ENCODE peak calls at places on chromosome 1, in eight cellular contexts. O is lung; A is GM23248; S is right lobe of liver; P is left lung; G is effector memory CD4-positive, alpha-beta T cell; U is endodermal cell; Z is upper lobe of right lung. V is an unnamed sample.

GRCh38 chr1:8629241-8630091 is 188.0 kb downstream of the RERE start:
- DNase-seq in U (no peak), O (no peak), A (peak; percentile 70), S (peak; percentile 59), Z (no peak), G (no peak), P (no peak), V (no peak)

GRCh38 chr1:174898102-174898802 is 101.5 kb upstream of the CACYBP start:
- DNase-seq in O (no peak), Z (no peak), S (no peak), G (no peak), A (no peak), P (no peak), U (no peak), V (no peak)

GRCh38 chr1:240031414-240031813 is 60.3 kb upstream of the FMN2 start:
- DNase-seq in O (no peak), U (no peak), P (no peak), A (peak; percentile 73), Z (no peak), G (no peak), S (no peak), V (no peak)

GRCh38 chr1:29209173-29209572 is 21.6 kb downstream of the MECR start:
- DNase-seq in Z (no peak), S (no peak), U (no peak), P (no peak), O (no peak), A (peak; percentile 58), G (no peak), V (no peak)

GRCh38 chr1:51519048-51519856 is at the start of gene EPS15:
- DNase-seq in U (peak; percentile 96), P (peak; percentile 97), G (peak; percentile 75), A (peak; percentile 92), Z (peak; percentile 95), S (peak; percentile 95), O (peak; percentile 91), V (peak; percentile 78)

GRCh38 chr1:29094954-29095353 is 28.7 kb downstream of the TMEM200B start:
- DNase-seq in O (no peak), U (no peak), G (no peak), Z (no peak), P (no peak), S (no peak), A (no peak), V (no peak)

GRCh38 chr1:41679531-41679930 is 195.0 kb upstream of the EDN2 start:
- DNase-seq in S (no peak), Z (peak; percentile 40), U (no peak), A (no peak), G (no peak), O (no peak), P (no peak), V (no peak)

GRCh38 chr1:205069371-205070125 is 14.7 kb downstream of the TMEM81 start:
- DNase-seq in U (no peak), O (no peak), A (no peak), P (no peak), G (no peak), S (no peak), Z (peak; percentile 51), V (no peak)

GRCh38 chr1:242129103-242129502 is 130.2 kb upstream of the MAP1LC3C start:
- DNase-seq in P (no peak), G (no peak), A (peak; percentile 23), U (no peak), Z (no peak), O (no peak), S (no peak), V (no peak)

GRCh38 chr1:212301570-212301969 is 16.4 kb downstream of the PPP2R5A start:
- DNase-seq in A (peak; percentile 66), P (no peak), Z (no peak), G (no peak), U (no peak), S (no peak), O (no peak), V (no peak)

GRCh38 chr1:34597877-34598514 is 156.9 kb upstream of the GJB5 start:
- DNase-seq in Z (peak; percentile 88), A (peak; percentile 76), G (no peak), P (peak; percentile 82), O (peak; percentile 73), U (peak; percentile 96), S (peak; percentile 78), V (no peak)

GRCh38 chr1:115402753-115403184 is 64.7 kb upstream of the NGF start:
- DNase-seq in U (no peak), P (no peak), Z (no peak), A (no peak), S (no peak), G (no peak), O (no peak), V (no peak)

GRCh38 chr1:37862330-37862729 is 2.9 kb upstream of the MTF1 start:
- DNase-seq in P (no peak), Z (no peak), O (no peak), G (no peak), U (no peak), S (no peak), A (no peak), V (no peak)

GRCh38 chr1:206112600-206113301 is 4.4 kb downstream of the AVPR1B start:
- DNase-seq in P (peak; percentile 76), U (no peak), G (no peak), A (no peak), S (peak; percentile 56), Z (peak; percentile 84), O (peak; percentile 61), V (no peak)

DNA sequence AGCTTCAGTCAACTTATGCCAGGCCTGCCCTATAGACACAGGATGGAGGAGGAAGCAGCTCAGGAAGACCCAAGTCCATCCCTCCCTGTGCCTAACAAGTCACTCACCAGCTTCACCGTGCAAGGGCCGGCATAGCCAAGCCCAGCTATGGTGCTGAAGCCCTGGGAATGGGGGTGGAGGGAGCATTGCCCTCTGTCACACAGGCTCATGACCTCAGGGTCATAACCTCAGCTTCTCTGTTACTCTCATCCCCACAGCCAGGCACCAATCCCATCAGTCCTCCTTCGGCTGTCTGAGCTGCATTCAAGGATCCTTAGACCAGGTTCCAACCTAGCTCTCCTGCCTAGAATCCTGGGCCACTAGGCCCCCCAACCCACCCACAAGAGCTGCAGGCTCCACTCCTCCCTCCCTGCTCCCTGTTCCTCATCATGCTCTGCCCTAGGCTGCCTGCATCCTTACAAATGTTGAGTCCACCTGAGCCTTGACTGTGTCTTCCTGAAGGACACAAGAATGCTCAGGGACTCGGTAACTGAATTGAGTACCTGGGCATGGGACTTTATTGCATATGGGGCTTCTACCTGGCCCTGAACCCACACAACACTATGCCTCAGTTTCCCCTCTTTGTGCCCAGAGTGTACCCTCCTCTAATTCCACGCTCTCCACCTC is 1.7 kb downstream of the CD244 start:
- DNase-seq in U (no peak), P (no peak), G (no peak), A (no peak), Z (no peak), O (no peak), S (peak; percentile 55), V (no peak)
- H3K9me3 ChIP-seq in U (no peaks in the 10 kb centered on the region), P (no peaks in the 10 kb centered on the region), G (no peaks in the 10 kb centered on the region), A (no peaks in the 10 kb centered on the region), Z (no peaks in the 10 kb centered on the region), O (no peaks in the 10 kb centered on the region), S (no peaks in the 10 kb centered on the region), V (no peaks in the 10 kb centered on the region)

GRCh38 chr1:247173431-247173830 is 1.6 kb upstream of the ZNF124 start:
- DNase-seq in O (no peak), S (no peak), A (no peak), U (no peak), P (no peak), G (no peak), Z (no peak), V (no peak)

GRCh38 chr1:247172956-247173355 is 1.1 kb upstream of the ZNF124 start:
- DNase-seq in O (no peak), S (no peak), Z (no peak), U (no peak), G (no peak), P (no peak), A (no peak), V (no peak)

GRCh38 chr1:247175458-247175857 is 3.6 kb upstream of the ZNF124 start:
- DNase-seq in Z (no peak), U (no peak), P (no peak), O (no peak), S (no peak), G (no peak), A (no peak), V (no peak)

GRCh38 chr1:247180581-247180980 is 8.8 kb upstream of the ZNF124 start:
- DNase-seq in A (peak; percentile 7), U (no peak), Z (no peak), G (no peak), O (no peak), S (no peak), P (no peak), V (no peak)

GRCh38 chr1:247177755-247178154 is 5.9 kb upstream of the ZNF124 start:
- DNase-seq in Z (no peak), S (no peak), O (no peak), U (no peak), P (no peak), A (no peak), G (no peak), V (no peak)
- H3K9me3 ChIP-seq in Z (no peaks in the 10 kb centered on the region), S (no peaks in the 10 kb centered on the region), O (no peaks in the 10 kb centered on the region), U (no peaks in the 10 kb centered on the region), P (peaks cover 44% of the 10 kb centered on the region), A (no peaks in the 10 kb centered on the region), G (no peaks in the 10 kb centered on the region), V (peaks cover 2% of the 10 kb centered on the region)

GRCh38 chr1:247193958-247194357 is 22.1 kb upstream of the ZNF124 start:
- DNase-seq in O (no peak), A (no peak), P (no peak), G (no peak), Z (no peak), U (no peak), S (no peak), V (no peak)
- H3K9me3 ChIP-seq in O (peaks cover 8% of the 10 kb centered on the region), A (peaks cover 3% of the 10 kb centered on the region), P (peaks cover 87% of the 10 kb centered on the region), G (peaks cover 22% of the 10 kb centered on the region), Z (peaks cover 53% of the 10 kb centered on the region), U (peaks cover 75% of the 10 kb centered on the region), S (peaks cover 2% of the 10 kb centered on the region), V (peaks cover 18% of the 10 kb centered on the region)

GRCh38 chr1:228245111-228245510 is 37.3 kb downstream of the OBSCN start:
- DNase-seq in S (no peak), O (no peak), Z (no peak), P (no peak), A (no peak), G (no peak), U (no peak), V (no peak)

GRCh38 chr1:228240411-228241240 is 32.8 kb downstream of the OBSCN start:
- DNase-seq in U (peak; percentile 10), O (no peak), S (no peak), G (no peak), A (no peak), P (no peak), Z (no peak), V (no peak)

GRCh38 chr1:228241259-228241658 is 33.4 kb downstream of the OBSCN start:
- DNase-seq in A (no peak), Z (no peak), S (no peak), O (no peak), G (no peak), U (peak; percentile 19), P (no peak), V (no peak)

GRCh38 chr1:228242313-228242864 is 34.5 kb downstream of the OBSCN start:
- DNase-seq in U (no peak), S (no peak), O (no peak), P (no peak), A (no peak), Z (no peak), G (no peak), V (no peak)

DNA sequence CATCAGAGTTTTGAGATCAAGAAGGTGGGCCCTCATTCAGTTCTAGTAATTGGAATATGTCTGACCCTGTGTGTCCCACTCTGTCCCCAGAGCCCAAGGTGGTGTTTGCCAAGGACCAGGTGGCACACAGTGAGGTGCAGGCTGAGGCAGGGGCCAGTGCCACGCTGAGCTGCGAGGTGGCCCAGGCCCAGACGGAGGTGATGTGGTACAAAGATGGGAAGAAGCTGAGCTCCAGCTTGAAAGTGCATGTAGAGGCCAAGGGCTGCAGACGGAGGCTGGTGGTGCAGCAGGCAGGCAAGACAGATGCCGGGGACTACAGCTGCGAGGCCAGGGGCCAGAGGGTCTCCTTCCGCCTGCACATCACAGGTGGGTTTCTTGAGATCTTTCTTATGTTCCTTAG is 35.2 kb downstream of the OBSCN start:
- DNase-seq in U (peak; percentile 24), P (no peak), S (no peak), O (no peak), Z (no peak), G (no peak), A (no peak), V (no peak)
- H3K9me3 ChIP-seq in U (peaks cover 87% of the 10 kb centered on the region), P (peaks cover 67% of the 10 kb centered on the region), S (no peaks in the 10 kb centered on the region), O (no peaks in the 10 kb centered on the region), Z (peaks cover 23% of the 10 kb centered on the region), G (peaks cover 7% of the 10 kb centered on the region), A (no peaks in the 10 kb centered on the region), V (peaks cover 9% of the 10 kb centered on the region)

V was measured in T-helper 17 cell.